ENCODE peak calls at places on chromosomes 13 and 19, in five cellular contexts. A, T, J, L and C are unnamed samples.

GRCh38 chr19:51508059-51508733 is 6.6 kb upstream of the SIGLEC12 start:
- DNase-seq in J (no peak), T (no peak), A (no peak), L (no peak), C (no peak)

GRCh38 chr19:42076375-42076944 is 494 bp downstream of the ZNF574 start:
- DNase-seq in A (no peak), T (no peak), L (peak; percentile 56), J (no peak), C (no peak)

GRCh38 chr19:27805848-27806247 is 1407.1 kb downstream of the UQCRFS1 start:
- DNase-seq in L (no peak), J (no peak), T (no peak), A (no peak), C (no peak)

GRCh38 chr19:49847731-49848696 is 2.9 kb upstream of the PTOV1 start:
- DNase-seq in T (peak; percentile 82), A (peak; percentile 80), J (no peak), L (no peak), C (peak; percentile 83)

GRCh38 chr19:5751709-5752108 is 31.3 kb downstream of the CATSPERD start:
- DNase-seq in A (no peak), T (no peak), L (no peak), J (no peak), C (no peak)

GRCh38 chr13:48436661-48437242 is 23.8 kb upstream of the LPAR6 start:
- DNase-seq in A (no peak), J (no peak), T (no peak), L (no peak), C (no peak)

GRCh38 chr13:35157143-35157755 is 215.2 kb downstream of the NBEA start:
- DNase-seq in L (no peak), A (no peak), J (no peak), T (peak; percentile 35), C (peak; percentile 51)

GRCh38 chr19:45670670-45671453 is 2.8 kb downstream of the GIPR start:
- DNase-seq in L (peak; percentile 86), T (peak; percentile 44), J (peak; percentile 61), A (peak; percentile 81), C (no peak)

GRCh38 chr13:21061077-21061945 is at the start of gene LATS2:
- DNase-seq in A (peak; percentile 78), T (peak; percentile 96), L (peak; percentile 96), J (peak; percentile 97), C (peak; percentile 59)
- TF ChIP-seq CTCF in A (no peak), T (no peak), L (peak; percentile 23), J (peak; percentile 8), C (no peak)

GRCh38 chr13:98874029-98874397 is 103.9 kb downstream of the DOCK9 start:
- DNase-seq in A (no peak), J (no peak), L (no peak), T (no peak), C (no peak)
- H3K4me3 ChIP-seq in A (no peak overlapping the region), J (no peak overlapping the region), L (no peak overlapping the region), T (no peak overlapping the region), C (no peak overlapping the region)

DNA sequence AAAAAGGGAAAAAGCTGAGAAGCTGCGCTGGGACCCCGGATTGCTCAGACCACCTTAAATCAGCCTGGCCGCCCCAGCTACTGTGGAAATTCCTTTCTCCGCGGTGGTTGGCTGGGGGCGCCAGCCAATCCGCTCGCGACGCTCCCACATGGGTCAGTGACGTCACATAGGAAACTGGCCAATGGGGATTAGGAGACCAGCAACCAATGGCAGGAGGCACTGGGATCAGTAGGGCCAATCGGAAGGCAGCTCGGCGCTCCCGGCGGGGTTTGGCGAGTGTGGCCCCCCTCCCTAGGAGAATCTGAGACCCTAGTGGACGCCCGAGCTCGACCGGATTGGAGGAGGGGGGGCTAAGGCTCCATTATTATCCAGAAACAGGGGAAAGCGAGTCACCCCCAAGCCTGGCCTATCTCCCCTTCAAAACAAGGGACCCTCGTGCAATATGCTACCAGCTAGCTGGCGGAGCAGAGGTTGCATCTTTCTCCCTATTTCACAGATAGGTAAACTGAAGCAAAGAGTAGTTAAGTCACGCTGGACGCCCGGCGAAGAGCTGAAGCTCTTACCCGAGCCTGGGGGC is 6.5 kb upstream of the TLE2 start:
- DNase-seq in L (peak; percentile 98), T (peak; percentile 99), J (peak; percentile 97), A (peak; percentile 89), C (peak; percentile 99)
- TF ChIP-seq CTCF in L (no peak), T (no peak), J (no peak), A (no peak), C (no peak)

GRCh38 chr13:106534844-106535551 is 464 bp downstream of the EFNB2 start:
- DNase-seq in J (peak; percentile 21), A (no peak), T (no peak), L (no peak), C (no peak)
- H3K4me3 ChIP-seq in J (peak overlapping the region; percentile 75), A (peak overlapping the region; percentile 72), T (peak overlapping the region; percentile 91), L (peak overlapping the region; percentile 70), C (peak overlapping the region; percentile 59)

DNA sequence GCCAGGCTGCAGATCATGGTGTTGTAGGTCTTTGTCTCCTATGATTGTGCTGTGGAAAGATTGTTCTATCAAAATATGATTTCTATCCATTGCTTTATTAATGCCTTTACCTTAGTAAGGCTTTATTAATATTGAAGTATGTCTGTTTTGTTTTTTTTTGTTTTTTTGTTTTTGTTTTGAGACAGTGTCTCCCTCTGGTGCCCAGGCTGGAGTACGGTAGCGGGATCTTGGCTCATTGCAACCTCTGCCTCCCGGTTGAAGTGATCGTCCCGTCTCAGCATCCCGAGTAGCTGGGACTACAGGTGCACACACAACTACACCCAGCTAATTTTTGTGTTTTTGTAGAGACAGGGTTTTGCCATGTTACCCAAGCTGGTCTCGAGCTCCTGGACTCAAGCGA is 7.7 kb downstream of the IRGC start:
- DNase-seq in A (no peak), T (no peak), L (no peak), J (no peak), C (no peak)
- TF ChIP-seq CTCF in A (peak; percentile 62), T (peak; percentile 22), L (no peak), J (peak; percentile 4), C (peak; percentile 45)

GRCh38 chr19:40688294-40688693 is 2.2 kb downstream of the NUMBL start:
- DNase-seq in L (no peak), A (no peak), T (no peak), J (no peak), C (no peak)
- H3K4me3 ChIP-seq in L (no peak overlapping the region), A (no peak overlapping the region), T (peak overlapping the region; percentile 79), J (peak overlapping the region; percentile 72), C (peak overlapping the region; percentile 60)

GRCh38 chr13:101150998-101151397 is 265.3 kb downstream of the NALCN start:
- DNase-seq in T (peak; percentile 43), L (no peak), A (no peak), J (no peak), C (no peak)

GRCh38 chr13:101157261-101157660 is 259.0 kb downstream of the NALCN start:
- DNase-seq in J (no peak), L (no peak), A (no peak), T (no peak), C (no peak)

GRCh38 chr13:101152184-101152583 is 264.1 kb downstream of the NALCN start:
- DNase-seq in L (no peak), T (peak; percentile 26), J (no peak), A (no peak), C (no peak)

GRCh38 chr13:101155920-101156319 is 260.4 kb downstream of the NALCN start:
- DNase-seq in A (no peak), J (no peak), T (no peak), L (no peak), C (no peak)
- TF ChIP-seq CTCF in A (peak; percentile 66), J (no peak), T (peak; percentile 44), L (no peak), C (peak; percentile 56)

DNA sequence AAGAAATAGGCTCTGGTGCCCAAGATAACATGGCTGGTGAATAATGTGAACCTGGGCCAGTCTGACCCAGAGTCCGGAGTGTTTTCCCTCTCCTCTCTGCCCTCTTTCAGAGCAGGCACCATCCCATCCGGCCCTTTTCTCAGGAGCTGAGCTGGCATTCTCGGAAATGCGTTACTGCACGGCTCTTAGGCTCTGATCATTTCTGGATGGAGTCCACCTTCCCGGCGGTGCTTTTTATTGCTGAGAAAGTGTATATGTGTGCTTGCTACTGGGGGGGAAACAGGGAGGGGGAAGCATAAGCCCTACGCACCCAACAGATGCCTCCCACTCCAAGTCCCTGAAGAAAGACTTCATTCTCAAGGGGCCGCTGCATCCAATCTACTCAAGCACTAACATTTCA is 6.6 kb downstream of the CACNA1A start:
- DNase-seq in T (no peak), L (no peak), J (no peak), A (no peak), C (no peak)
- H3K4me3 ChIP-seq in T (no peak overlapping the region), L (no peak overlapping the region), J (no peak overlapping the region), A (no peak overlapping the region), C (no peak overlapping the region)